ENCODE peak calls at places on chromosomes 12 and 14, in six cellular contexts. M is A549, S is tibial nerve, O is GM12891, X is stomach, K is IMR-90. N is an unnamed sample.

GRCh38 chr14:65999865-66000264 is 486.3 kb upstream of the CCDC196 start:
- DNase-seq in M (no peak), S (no peak), O (no peak), X (no peak), K (no peak), N (no peak)

GRCh38 chr14:24315807-24316596 is 4.7 kb downstream of the LTB4R start:
- DNase-seq in M (no peak), S (no peak), O (no peak), X (peak; percentile 77), K (no peak), N (no peak)

GRCh38 chr12:6020930-6021329 is 75.9 kb upstream of the ANO2 start:
- DNase-seq in M (no peak), S (no peak), O (no peak), X (no peak), K (no peak), N (no peak)

GRCh38 chr12:98743362-98743953 is 98.4 kb downstream of the APAF1 start:
- DNase-seq in M (peak; percentile 48), S (no peak), O (peak; percentile 32), X (no peak), K (peak; percentile 22), N (no peak)

GRCh38 chr14:61461808-61462275 is 140.5 kb downstream of the PRKCH start:
- DNase-seq in M (peak; percentile 73), S (peak; percentile 77), O (no peak), X (no peak), K (peak; percentile 77), N (peak; percentile 56)

GRCh38 chr12:114655934-114656697 is 27.9 kb downstream of the TBX3 start:
- DNase-seq in M (peak; percentile 71), S (no peak), O (no peak), X (no peak), K (peak; percentile 93), N (no peak)

GRCh38 chr14:59268858-59269257 is 80.4 kb downstream of the DAAM1 start:
- DNase-seq in M (no peak), S (no peak), O (no peak), X (no peak), K (peak; percentile 25), N (no peak)

GRCh38 chr14:101624579-101624978 is 63.3 kb downstream of the DIO3 start:
- DNase-seq in M (no peak), S (no peak), O (no peak), X (no peak), K (no peak), N (peak; percentile 76)

GRCh38 chr12:27549231-27549800 is 25.3 kb downstream of the PPFIBP1 start:
- DNase-seq in M (peak; percentile 34), S (no peak), O (no peak), X (no peak), K (peak; percentile 87), N (no peak)

GRCh38 chr14:59482471-59483331 is 1.5 kb downstream of the L3HYPDH start:
- DNase-seq in M (peak; percentile 56), S (peak; percentile 32), O (no peak), X (no peak), K (peak; percentile 95), N (no peak)

GRCh38 chr12:66041651-66042363 is 88.7 kb downstream of the LLPH start:
- DNase-seq in M (no peak), S (no peak), O (no peak), X (no peak), K (no peak), N (no peak)

GRCh38 chr12:88960213-88960878 is 380.1 kb upstream of the KITLG start:
- DNase-seq in M (no peak), S (no peak), O (no peak), X (no peak), K (peak; percentile 49), N (no peak)

GRCh38 chr12:1157046-1157445 is 166.0 kb downstream of the ERC1 start:
- DNase-seq in M (no peak), S (no peak), O (no peak), X (no peak), K (no peak), N (no peak)

GRCh38 chr14:21205026-21205677 is 49.3 kb upstream of the OR5AU1 start:
- DNase-seq in M (no peak), S (no peak), O (no peak), X (no peak), K (no peak), N (no peak)

GRCh38 chr14:21204167-21205025 is 48.5 kb upstream of the OR5AU1 start:
- DNase-seq in M (no peak), S (no peak), O (no peak), X (no peak), K (no peak), N (no peak)

GRCh38 chr14:21206753-21207684 is 51.2 kb upstream of the OR5AU1 start:
- DNase-seq in M (no peak), S (no peak), O (no peak), X (no peak), K (no peak), N (no peak)

GRCh38 chr14:21203470-21204166 is 47.8 kb upstream of the OR5AU1 start:
- DNase-seq in M (no peak), S (no peak), O (no peak), X (no peak), K (no peak), N (no peak)

GRCh38 chr14:21205678-21206581 is 50.1 kb upstream of the OR5AU1 start:
- DNase-seq in M (no peak), S (no peak), O (no peak), X (no peak), K (no peak), N (no peak)
- TF ChIP-seq POLR2A in M (no peak), S (no peak), O (peak; percentile 21), X (no peak), K (no peak), N (no peak)

GRCh38 chr12:72986963-72987362 is 714.8 kb downstream of the TRHDE start:
- DNase-seq in M (no peak), S (no peak), O (no peak), X (no peak), K (no peak), N (no peak)
- TF ChIP-seq POLR2A in M (no peak), S (no peak), O (no peak), X (no peak), K (no peak), N (no peak)

DNA sequence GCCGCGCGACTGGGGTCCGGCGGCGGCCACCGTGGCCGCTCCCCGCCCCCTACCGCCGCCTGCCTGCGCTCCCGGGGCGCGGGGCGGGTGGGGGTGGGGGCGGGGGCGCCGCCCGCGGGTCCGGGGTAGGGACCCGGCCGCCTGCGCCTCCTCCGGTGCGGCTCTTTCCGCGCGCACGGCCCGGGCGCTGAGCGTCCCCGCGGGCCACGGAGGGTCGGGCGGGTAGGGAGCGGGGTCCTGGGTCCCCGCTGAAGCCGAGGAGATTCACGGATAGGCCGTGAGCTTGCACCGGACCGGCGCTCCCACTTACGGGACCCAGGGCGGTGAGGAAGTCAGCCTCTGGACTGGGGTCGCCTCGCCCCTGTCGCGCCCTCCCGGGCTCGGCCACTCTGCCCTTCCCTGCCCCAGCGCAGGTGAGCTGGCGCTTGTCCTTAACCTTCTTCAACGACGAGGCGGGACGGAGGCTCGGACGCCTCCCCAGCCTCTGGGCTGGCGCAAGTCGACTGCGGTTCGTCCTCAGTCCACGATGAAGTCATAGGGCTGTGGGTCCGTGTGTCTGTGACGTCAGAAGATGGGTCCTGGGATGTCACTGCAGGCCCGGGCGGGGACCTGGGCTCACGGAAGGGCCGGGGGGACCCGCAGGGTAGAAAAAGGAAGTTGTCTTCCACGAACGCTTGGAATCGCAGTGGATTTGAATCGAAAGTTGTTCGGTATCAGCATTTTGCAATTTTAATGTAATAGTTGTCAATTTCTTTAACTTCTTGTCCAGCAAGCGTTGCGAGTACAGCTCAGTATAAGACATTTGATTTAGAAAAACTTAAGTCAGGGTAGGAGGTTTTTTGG is 572 bp downstream of the FBXO34 start:
- DNase-seq in M (peak; percentile 98), S (peak; percentile 49), O (peak; percentile 60), X (peak; percentile 68), K (peak; percentile 84), N (peak; percentile 67)
- TF ChIP-seq POLR2A in M (peak; percentile 42), S (peak; percentile 59), O (peak; percentile 50), X (no peak), K (peak; percentile 64), N (no peak)

GRCh38 chr12:106246891-106247730 is 709 bp downstream of the CKAP4 start:
- DNase-seq in M (peak; percentile 67), S (peak; percentile 59), O (peak; percentile 53), X (peak; percentile 75), K (peak; percentile 61), N (peak; percentile 91)
- TF ChIP-seq POLR2A in M (peak; percentile 21), S (no peak), O (no peak), X (no peak), K (peak; percentile 69), N (no peak)

DNA sequence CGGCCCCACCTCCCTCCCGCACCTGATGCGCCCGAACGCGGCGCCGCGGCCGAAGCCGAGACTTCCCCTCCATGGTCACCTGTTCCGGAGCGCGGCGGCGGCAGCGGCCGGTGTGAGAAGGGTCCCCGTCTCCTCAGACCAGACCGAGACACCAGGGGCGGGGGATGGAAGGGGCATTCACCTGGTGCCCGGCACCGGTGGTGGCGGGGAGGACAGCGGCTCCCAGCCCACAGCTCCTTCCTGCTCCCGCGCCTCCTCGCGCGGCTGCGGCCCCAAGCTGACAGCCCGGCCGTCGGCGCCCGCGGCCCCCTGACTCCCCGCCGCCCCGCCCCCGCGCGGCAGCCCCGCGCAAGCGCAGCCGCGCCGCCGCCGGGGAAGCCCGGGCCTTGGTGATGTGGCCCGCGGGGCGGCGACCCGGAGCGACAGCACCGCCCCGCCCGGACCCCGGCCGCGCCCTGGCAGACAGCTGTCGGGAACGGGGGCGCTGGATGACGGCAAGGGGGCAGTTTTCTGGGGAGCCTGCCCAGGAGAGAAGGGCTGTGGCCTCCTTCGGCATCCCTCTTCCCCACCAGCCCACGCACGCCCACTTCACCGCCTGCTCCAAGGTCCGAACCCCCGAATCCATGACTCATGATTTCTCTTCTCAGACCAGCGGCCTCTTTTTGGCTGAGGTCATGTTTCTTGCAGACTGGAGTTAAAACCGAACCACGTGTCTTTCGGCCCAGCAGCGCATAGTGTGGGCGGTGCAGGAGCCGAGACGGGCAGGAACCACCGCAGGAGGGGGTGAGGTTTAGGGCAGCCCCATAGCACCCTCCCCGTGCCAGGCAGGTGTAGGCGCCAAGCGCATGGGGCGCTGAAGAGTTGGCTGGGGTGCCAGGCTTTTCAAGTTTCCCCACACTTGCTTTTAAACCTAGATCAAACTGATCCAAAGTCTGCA is at the start of gene SLC41A2:
- DNase-seq in M (peak; percentile 93), S (peak; percentile 75), O (peak; percentile 83), X (peak; percentile 88), K (peak; percentile 93), N (peak; percentile 76)
- TF ChIP-seq POLR2A in M (peak; percentile 77), S (peak; percentile 59), O (peak; percentile 43), X (no peak), K (peak; percentile 59), N (no peak)

GRCh38 chr14:74134484-74134883 is 49.7 kb downstream of the LIN52 start:
- DNase-seq in M (no peak), S (no peak), O (no peak), X (no peak), K (no peak), N (no peak)

GRCh38 chr14:74135386-74135785 is 50.6 kb downstream of the LIN52 start:
- DNase-seq in M (no peak), S (no peak), O (no peak), X (no peak), K (peak; percentile 60), N (no peak)

GRCh38 chr14:74133833-74134481 is 49.2 kb downstream of the LIN52 start:
- DNase-seq in M (no peak), S (no peak), O (no peak), X (no peak), K (no peak), N (no peak)
- TF ChIP-seq POLR2A in M (no peak), S (no peak), O (no peak), X (no peak), K (no peak), N (no peak)

N was measured in lower leg skin.